ENCODE peak calls at places on chromosomes 13 and 19, in ten cellular contexts. One of them, this sample, is unnamed. For H3K9me3, the result is how much of the 10 kb centered on the place peaks cover.

GRCh38 chr19:45368737-45369340 is 1.5 kb downstream of the ERCC2 start:
- DNase-seq in tibial nerve: no peak
- DNase-seq in mammary epithelial cell: no peak
- DNase-seq in left ventricle myocardium inferior: no peak
- DNase-seq in CD4-positive, alpha-beta T cell: no peak
- DNase-seq in SK-N-SH: no peak
- DNase-seq in CD8-positive, alpha-beta memory T cell: no peak
- DNase-seq in body of pancreas: no peak
- DNase-seq in neural progenitor cell: peak
- DNase-seq in psoas muscle: no peak
- DNase-seq in this sample: no peak

GRCh38 chr13:80069374-80069773 is 271.6 kb downstream of the SPRY2 start:
- DNase-seq in neural progenitor cell: no peak
- DNase-seq in psoas muscle: no peak
- DNase-seq in CD4-positive, alpha-beta T cell: no peak
- DNase-seq in left ventricle myocardium inferior: no peak
- DNase-seq in mammary epithelial cell: no peak
- DNase-seq in CD8-positive, alpha-beta memory T cell: no peak
- DNase-seq in tibial nerve: no peak
- DNase-seq in SK-N-SH: no peak
- DNase-seq in body of pancreas: no peak
- DNase-seq in this sample: no peak

GRCh38 chr19:2982983-2983350 is 5.6 kb downstream of the TLE6 start:
- DNase-seq in CD4-positive, alpha-beta T cell: no peak
- DNase-seq in psoas muscle: peak
- DNase-seq in SK-N-SH: peak
- DNase-seq in left ventricle myocardium inferior: peak
- DNase-seq in mammary epithelial cell: peak
- DNase-seq in neural progenitor cell: peak
- DNase-seq in body of pancreas: peak
- DNase-seq in tibial nerve: peak
- DNase-seq in CD8-positive, alpha-beta memory T cell: no peak
- DNase-seq in this sample: no peak

GRCh38 chr19:13920940-13921744 is 15.1 kb downstream of the CC2D1A start:
- DNase-seq in psoas muscle: no peak
- DNase-seq in neural progenitor cell: peak
- DNase-seq in body of pancreas: peak
- DNase-seq in CD4-positive, alpha-beta T cell: no peak
- DNase-seq in CD8-positive, alpha-beta memory T cell: no peak
- DNase-seq in mammary epithelial cell: peak
- DNase-seq in left ventricle myocardium inferior: no peak
- DNase-seq in SK-N-SH: peak
- DNase-seq in tibial nerve: peak
- DNase-seq in this sample: no peak

GRCh38 chr13:98717891-98718290 is 34.6 kb downstream of the SLC15A1 start:
- DNase-seq in left ventricle myocardium inferior: no peak
- DNase-seq in neural progenitor cell: no peak
- DNase-seq in CD8-positive, alpha-beta memory T cell: no peak
- DNase-seq in psoas muscle: no peak
- DNase-seq in tibial nerve: no peak
- DNase-seq in body of pancreas: no peak
- DNase-seq in CD4-positive, alpha-beta T cell: no peak
- DNase-seq in SK-N-SH: no peak
- DNase-seq in mammary epithelial cell: no peak
- DNase-seq in this sample: no peak

GRCh38 chr13:24341439-24341838 is 32.1 kb downstream of the C1QTNF9 start:
- DNase-seq in psoas muscle: no peak
- DNase-seq in neural progenitor cell: no peak
- DNase-seq in CD4-positive, alpha-beta T cell: no peak
- DNase-seq in left ventricle myocardium inferior: no peak
- DNase-seq in SK-N-SH: no peak
- DNase-seq in tibial nerve: no peak
- DNase-seq in mammary epithelial cell: peak
- DNase-seq in body of pancreas: no peak
- DNase-seq in CD8-positive, alpha-beta memory T cell: no peak
- DNase-seq in this sample: no peak

GRCh38 chr13:36814465-36814864 is 4.6 kb upstream of the RFXAP start:
- DNase-seq in left ventricle myocardium inferior: no peak
- DNase-seq in CD8-positive, alpha-beta memory T cell: no peak
- DNase-seq in psoas muscle: no peak
- DNase-seq in SK-N-SH: no peak
- DNase-seq in neural progenitor cell: no peak
- DNase-seq in mammary epithelial cell: no peak
- DNase-seq in tibial nerve: peak
- DNase-seq in body of pancreas: peak
- DNase-seq in CD4-positive, alpha-beta T cell: no peak
- DNase-seq in this sample: no peak

GRCh38 chr13:24923305-24923640 is 159.3 kb downstream of the RNF17 start:
- DNase-seq in CD4-positive, alpha-beta T cell: no peak
- DNase-seq in CD8-positive, alpha-beta memory T cell: no peak
- DNase-seq in tibial nerve: peak
- DNase-seq in psoas muscle: no peak
- DNase-seq in body of pancreas: peak
- DNase-seq in SK-N-SH: peak
- DNase-seq in mammary epithelial cell: no peak
- DNase-seq in neural progenitor cell: no peak
- DNase-seq in left ventricle myocardium inferior: no peak
- DNase-seq in this sample: no peak

GRCh38 chr13:109595466-109595865 is 190.9 kb downstream of the IRS2 start:
- DNase-seq in mammary epithelial cell: no peak
- DNase-seq in neural progenitor cell: no peak
- DNase-seq in psoas muscle: no peak
- DNase-seq in CD4-positive, alpha-beta T cell: no peak
- DNase-seq in SK-N-SH: no peak
- DNase-seq in CD8-positive, alpha-beta memory T cell: no peak
- DNase-seq in left ventricle myocardium inferior: no peak
- DNase-seq in tibial nerve: no peak
- DNase-seq in body of pancreas: no peak
- DNase-seq in this sample: no peak

GRCh38 chr13:83272076-83272475 is 610.2 kb downstream of the SLITRK1 start:
- DNase-seq in CD4-positive, alpha-beta T cell: no peak
- DNase-seq in body of pancreas: no peak
- DNase-seq in CD8-positive, alpha-beta memory T cell: no peak
- DNase-seq in left ventricle myocardium inferior: no peak
- DNase-seq in SK-N-SH: no peak
- DNase-seq in tibial nerve: no peak
- DNase-seq in psoas muscle: no peak
- DNase-seq in neural progenitor cell: no peak
- DNase-seq in mammary epithelial cell: no peak
- DNase-seq in this sample: no peak

GRCh38 chr19:46373573-46374359 is 26.9 kb downstream of the PPP5C start:
- DNase-seq in SK-N-SH: peak
- DNase-seq in CD4-positive, alpha-beta T cell: no peak
- DNase-seq in mammary epithelial cell: peak
- DNase-seq in neural progenitor cell: peak
- DNase-seq in tibial nerve: no peak
- DNase-seq in psoas muscle: peak
- DNase-seq in CD8-positive, alpha-beta memory T cell: no peak
- DNase-seq in left ventricle myocardium inferior: peak
- DNase-seq in body of pancreas: peak
- DNase-seq in this sample: no peak

GRCh38 chr13:80436571-80437169 is 95.7 kb upstream of the SPRY2 start:
- DNase-seq in neural progenitor cell: no peak
- DNase-seq in CD8-positive, alpha-beta memory T cell: no peak
- DNase-seq in psoas muscle: peak
- DNase-seq in left ventricle myocardium inferior: no peak
- DNase-seq in tibial nerve: peak
- DNase-seq in SK-N-SH: no peak
- DNase-seq in mammary epithelial cell: no peak
- DNase-seq in body of pancreas: no peak
- DNase-seq in CD4-positive, alpha-beta T cell: no peak
- DNase-seq in this sample: no peak

DNA sequence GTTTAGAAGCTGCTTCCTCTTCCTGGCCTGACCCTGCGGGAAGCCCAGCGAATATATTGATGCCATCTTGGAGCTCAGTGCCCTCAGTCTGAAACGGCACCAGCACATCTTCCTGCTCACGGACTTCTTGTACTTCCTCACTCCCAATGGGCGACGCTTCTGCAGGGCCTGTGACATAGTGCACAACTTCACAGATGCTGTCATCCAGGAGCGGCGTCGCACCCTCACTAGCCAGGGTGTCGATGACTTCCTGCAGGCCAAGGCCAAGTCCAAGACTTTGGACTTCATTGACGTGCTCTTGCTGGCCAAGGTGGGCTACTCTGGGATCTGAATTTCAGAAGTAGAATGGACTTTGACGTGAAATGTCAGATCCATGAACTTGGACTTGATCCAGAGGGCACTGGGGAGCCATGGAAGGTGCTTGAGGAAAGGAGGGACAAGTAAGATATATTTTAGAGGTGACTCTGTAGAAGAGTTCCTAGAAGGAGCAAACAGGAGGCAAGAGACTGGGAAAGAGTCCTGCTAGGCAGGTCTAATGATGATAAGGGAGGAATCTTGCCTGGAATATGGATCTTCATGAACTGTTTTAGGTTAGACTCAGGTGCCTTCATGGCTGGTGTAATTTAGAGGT is 38.4 kb upstream of the CYP4F8 start:
- DNase-seq in SK-N-SH: no peak
- DNase-seq in CD4-positive, alpha-beta T cell: no peak
- DNase-seq in left ventricle myocardium inferior: no peak
- DNase-seq in CD8-positive, alpha-beta memory T cell: no peak
- DNase-seq in tibial nerve: no peak
- DNase-seq in neural progenitor cell: no peak
- DNase-seq in mammary epithelial cell: no peak
- DNase-seq in psoas muscle: no peak
- DNase-seq in body of pancreas: no peak
- DNase-seq in this sample: no peak
- H3K9me3 ChIP-seq in SK-N-SH: under half
- H3K9me3 ChIP-seq in CD4-positive, alpha-beta T cell: under half
- H3K9me3 ChIP-seq in left ventricle myocardium inferior: under half
- H3K9me3 ChIP-seq in CD8-positive, alpha-beta memory T cell: under half
- H3K9me3 ChIP-seq in tibial nerve: under half
- H3K9me3 ChIP-seq in neural progenitor cell: under half
- H3K9me3 ChIP-seq in mammary epithelial cell: under half
- H3K9me3 ChIP-seq in psoas muscle: under half
- H3K9me3 ChIP-seq in body of pancreas: under half
- H3K9me3 ChIP-seq in this sample: under half

DNA sequence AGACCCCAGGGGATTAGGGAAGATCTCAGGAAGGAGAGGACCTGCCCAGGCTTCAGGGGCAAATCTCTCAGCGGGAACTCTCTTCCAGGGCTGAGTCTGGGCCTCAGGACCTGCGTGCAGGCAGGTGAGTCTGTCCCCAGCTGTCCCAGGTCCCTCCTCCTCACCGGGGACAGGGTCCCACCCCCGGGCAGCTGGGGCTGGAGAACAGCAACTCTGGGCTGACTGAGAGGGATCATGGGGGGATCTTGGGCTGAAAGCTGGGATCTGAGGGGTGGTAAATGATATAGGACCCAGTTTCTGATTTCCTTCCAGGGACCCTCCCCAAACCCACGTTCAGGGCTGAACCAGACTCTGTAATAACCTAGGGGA is 14.3 kb downstream of the LILRA1 start:
- DNase-seq in neural progenitor cell: no peak
- DNase-seq in body of pancreas: no peak
- DNase-seq in CD4-positive, alpha-beta T cell: no peak
- DNase-seq in left ventricle myocardium inferior: no peak
- DNase-seq in psoas muscle: no peak
- DNase-seq in SK-N-SH: no peak
- DNase-seq in CD8-positive, alpha-beta memory T cell: no peak
- DNase-seq in tibial nerve: no peak
- DNase-seq in mammary epithelial cell: no peak
- DNase-seq in this sample: no peak
- H3K9me3 ChIP-seq in neural progenitor cell: under half
- H3K9me3 ChIP-seq in body of pancreas: under half
- H3K9me3 ChIP-seq in CD4-positive, alpha-beta T cell: under half
- H3K9me3 ChIP-seq in left ventricle myocardium inferior: half or more
- H3K9me3 ChIP-seq in psoas muscle: under half
- H3K9me3 ChIP-seq in SK-N-SH: under half
- H3K9me3 ChIP-seq in CD8-positive, alpha-beta memory T cell: under half
- H3K9me3 ChIP-seq in tibial nerve: half or more
- H3K9me3 ChIP-seq in mammary epithelial cell: under half
- H3K9me3 ChIP-seq in this sample: under half

GRCh38 chr19:6999938-7000732 is 21.1 kb downstream of the MBD3L2B start:
- DNase-seq in mammary epithelial cell: no peak
- DNase-seq in body of pancreas: peak
- DNase-seq in SK-N-SH: no peak
- DNase-seq in CD4-positive, alpha-beta T cell: no peak
- DNase-seq in neural progenitor cell: no peak
- DNase-seq in psoas muscle: no peak
- DNase-seq in tibial nerve: no peak
- DNase-seq in CD8-positive, alpha-beta memory T cell: no peak
- DNase-seq in left ventricle myocardium inferior: no peak
- DNase-seq in this sample: no peak
- H3K9me3 ChIP-seq in mammary epithelial cell: under half
- H3K9me3 ChIP-seq in body of pancreas: under half
- H3K9me3 ChIP-seq in SK-N-SH: under half
- H3K9me3 ChIP-seq in CD4-positive, alpha-beta T cell: under half
- H3K9me3 ChIP-seq in neural progenitor cell: under half
- H3K9me3 ChIP-seq in psoas muscle: under half
- H3K9me3 ChIP-seq in tibial nerve: under half
- H3K9me3 ChIP-seq in CD8-positive, alpha-beta memory T cell: under half
- H3K9me3 ChIP-seq in left ventricle myocardium inferior: under half
- H3K9me3 ChIP-seq in this sample: under half

GRCh38 chr13:111965466-111966214 is 101.3 kb upstream of the SOX1 start:
- DNase-seq in body of pancreas: no peak
- DNase-seq in left ventricle myocardium inferior: no peak
- DNase-seq in CD4-positive, alpha-beta T cell: no peak
- DNase-seq in neural progenitor cell: no peak
- DNase-seq in tibial nerve: no peak
- DNase-seq in SK-N-SH: no peak
- DNase-seq in CD8-positive, alpha-beta memory T cell: no peak
- DNase-seq in mammary epithelial cell: no peak
- DNase-seq in psoas muscle: no peak
- DNase-seq in this sample: no peak

GRCh38 chr13:111968611-111969010 is 98.3 kb upstream of the SOX1 start:
- DNase-seq in tibial nerve: no peak
- DNase-seq in neural progenitor cell: no peak
- DNase-seq in left ventricle myocardium inferior: no peak
- DNase-seq in SK-N-SH: no peak
- DNase-seq in CD4-positive, alpha-beta T cell: no peak
- DNase-seq in mammary epithelial cell: no peak
- DNase-seq in psoas muscle: no peak
- DNase-seq in body of pancreas: no peak
- DNase-seq in CD8-positive, alpha-beta memory T cell: no peak
- DNase-seq in this sample: no peak

GRCh38 chr13:111964411-111965035 is 102.4 kb upstream of the SOX1 start:
- DNase-seq in CD8-positive, alpha-beta memory T cell: no peak
- DNase-seq in body of pancreas: no peak
- DNase-seq in left ventricle myocardium inferior: no peak
- DNase-seq in psoas muscle: no peak
- DNase-seq in mammary epithelial cell: no peak
- DNase-seq in SK-N-SH: no peak
- DNase-seq in tibial nerve: no peak
- DNase-seq in neural progenitor cell: no peak
- DNase-seq in CD4-positive, alpha-beta T cell: no peak
- DNase-seq in this sample: no peak

GRCh38 chr13:111967572-111968201 is 99.3 kb upstream of the SOX1 start:
- DNase-seq in tibial nerve: no peak
- DNase-seq in CD8-positive, alpha-beta memory T cell: no peak
- DNase-seq in CD4-positive, alpha-beta T cell: no peak
- DNase-seq in psoas muscle: no peak
- DNase-seq in neural progenitor cell: no peak
- DNase-seq in mammary epithelial cell: no peak
- DNase-seq in SK-N-SH: no peak
- DNase-seq in left ventricle myocardium inferior: no peak
- DNase-seq in body of pancreas: no peak
- DNase-seq in this sample: no peak

DNA sequence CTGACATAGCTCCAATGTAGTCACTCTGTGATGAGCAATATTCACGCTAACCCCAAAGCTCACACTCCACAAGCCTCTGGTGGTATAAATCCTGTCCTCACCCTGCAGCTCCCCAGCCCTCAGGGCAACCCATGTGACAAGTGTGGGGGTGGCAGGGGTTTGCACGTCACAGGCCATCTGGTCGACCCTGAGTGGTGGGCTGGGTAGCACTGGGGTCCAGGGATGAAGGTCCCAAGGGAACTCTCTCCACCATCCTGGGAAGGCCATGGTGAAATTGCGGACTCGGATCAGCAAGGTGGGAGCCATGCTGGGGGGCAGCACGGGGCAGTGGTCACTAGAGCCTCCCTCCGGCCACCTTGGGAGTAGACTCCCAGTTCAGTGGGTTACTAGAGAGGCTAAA is 100.0 kb upstream of the SOX1 start:
- DNase-seq in tibial nerve: no peak
- DNase-seq in psoas muscle: no peak
- DNase-seq in CD4-positive, alpha-beta T cell: no peak
- DNase-seq in CD8-positive, alpha-beta memory T cell: no peak
- DNase-seq in SK-N-SH: no peak
- DNase-seq in body of pancreas: no peak
- DNase-seq in neural progenitor cell: no peak
- DNase-seq in mammary epithelial cell: no peak
- DNase-seq in left ventricle myocardium inferior: no peak
- DNase-seq in this sample: no peak
- H3K9me3 ChIP-seq in tibial nerve: under half
- H3K9me3 ChIP-seq in psoas muscle: under half
- H3K9me3 ChIP-seq in CD4-positive, alpha-beta T cell: under half
- H3K9me3 ChIP-seq in CD8-positive, alpha-beta memory T cell: under half
- H3K9me3 ChIP-seq in SK-N-SH: under half
- H3K9me3 ChIP-seq in body of pancreas: under half
- H3K9me3 ChIP-seq in neural progenitor cell: under half
- H3K9me3 ChIP-seq in mammary epithelial cell: under half
- H3K9me3 ChIP-seq in left ventricle myocardium inferior: under half
- H3K9me3 ChIP-seq in this sample: under half